ENCODE peak calls at places on chromosomes 4 and X, in six cellular contexts. N is astrocyte, D is cardiac fibroblast, B is breast epithelium, T is HT1080, P is NCI-H2029. M is an unnamed sample.

GRCh38 chrX:5876984-5877655 is 351.5 kb downstream of the NLGN4X start:
- DNase-seq in N (no peak), D (no peak), B (no peak), T (no peak), P (no peak), M (peak; percentile 41)

GRCh38 chr4:168183717-168184571 is 91.6 kb downstream of the ANXA10 start:
- DNase-seq in N (peak; percentile 28), D (peak; percentile 63), B (no peak), T (peak; percentile 63), P (peak; percentile 8), M (no peak)

GRCh38 chrX:18898517-18898916 is 85.4 kb downstream of the PHKA2 start:
- DNase-seq in N (no peak), D (no peak), B (no peak), T (no peak), P (no peak), M (no peak)

GRCh38 chrX:40773809-40774208 is 38.5 kb upstream of the MED14 start:
- DNase-seq in N (peak; percentile 51), D (peak; percentile 26), B (no peak), T (peak; percentile 65), P (no peak), M (no peak)

GRCh38 chr4:119679251-119679650 is 50.6 kb upstream of the PDE5A start:
- DNase-seq in N (peak; percentile 84), D (no peak), B (no peak), T (no peak), P (no peak), M (no peak)

GRCh38 chr4:103498161-103499070 is 221.4 kb downstream of the TACR3 start:
- DNase-seq in N (peak; percentile 73), D (peak; percentile 17), B (no peak), T (peak; percentile 79), P (no peak), M (no peak)

GRCh38 chrX:10158279-10158939 is 1.6 kb downstream of the CLCN4 start:
- DNase-seq in N (no peak), D (no peak), B (no peak), T (no peak), P (no peak), M (no peak)

GRCh38 chr4:138236035-138236434 is 6.1 kb downstream of the SLC7A11 start:
- DNase-seq in N (peak; percentile 47), D (no peak), B (no peak), T (no peak), P (no peak), M (no peak)

GRCh38 chr4:21090098-21090666 is 389.9 kb downstream of the PACRGL start:
- DNase-seq in N (no peak), D (no peak), B (no peak), T (no peak), P (no peak), M (no peak)

GRCh38 chr4:145180298-145181090 is at the start of gene OTUD4:
- DNase-seq in N (peak; percentile 93), D (peak; percentile 98), B (peak; percentile 91), T (peak; percentile 95), P (peak; percentile 86), M (peak; percentile 92)

GRCh38 chr4:38802561-38803355 is 1.8 kb downstream of the TLR1 start:
- DNase-seq in N (no peak), D (no peak), B (no peak), T (no peak), P (no peak), M (no peak)

GRCh38 chr4:119113033-119113655 is 22.5 kb upstream of the MYOZ2 start:
- DNase-seq in N (peak; percentile 94), D (peak; percentile 90), B (no peak), T (peak; percentile 95), P (no peak), M (no peak)

GRCh38 chrX:8738588-8739189 is 6.8 kb upstream of the ANOS1 start:
- DNase-seq in N (no peak), D (peak; percentile 59), B (no peak), T (peak; percentile 13), P (no peak), M (no peak)

GRCh38 chr4:16775411-16776154 is 122.9 kb downstream of the LDB2 start:
- DNase-seq in N (no peak), D (no peak), B (no peak), T (no peak), P (no peak), M (no peak)

GRCh38 chr4:54096563-54096962 is 3.4 kb upstream of the GSX2 start:
- DNase-seq in N (no peak), D (no peak), B (no peak), T (no peak), P (no peak), M (no peak)

GRCh38 chr4:134934036-134934806 is 732.6 kb upstream of the PABPC4L start:
- DNase-seq in N (no peak), D (no peak), B (no peak), T (no peak), P (no peak), M (no peak)

GRCh38 chr4:187839765-187840164 is 155.8 kb upstream of the ZFP42 start:
- DNase-seq in N (no peak), D (no peak), B (no peak), T (no peak), P (no peak), M (no peak)

GRCh38 chr4:133581971-133582619 is 433.0 kb downstream of the PCDH10 start:
- DNase-seq in N (peak; percentile 76), D (peak; percentile 51), B (no peak), T (no peak), P (no peak), M (no peak)

GRCh38 chr4:159103406-159104131 is 690 bp downstream of the RAPGEF2 start:
- DNase-seq in N (no peak), D (peak; percentile 42), B (no peak), T (peak; percentile 20), P (no peak), M (peak; percentile 30)

GRCh38 chr4:87633239-87633638 is 16.8 kb upstream of the DMP1 start:
- DNase-seq in N (peak; percentile 44), D (peak; percentile 73), B (no peak), T (peak; percentile 7), P (peak; percentile 25), M (no peak)

GRCh38 chr4:3348621-3349020 is 55.8 kb downstream of the RGS12 start:
- DNase-seq in N (no peak), D (no peak), B (no peak), T (no peak), P (no peak), M (no peak)

GRCh38 chrX:130746709-130747347 is 156.2 kb downstream of the ENOX2 start:
- DNase-seq in N (peak; percentile 35), D (peak; percentile 24), B (no peak), T (no peak), P (no peak), M (no peak)

GRCh38 chr4:8207314-8207713 is 8.2 kb downstream of the SH3TC1 start:
- DNase-seq in N (no peak), D (no peak), B (no peak), T (no peak), P (no peak), M (no peak)

GRCh38 chrX:68490644-68491043 is 8.2 kb upstream of the YIPF6 start:
- DNase-seq in N (no peak), D (peak; percentile 29), B (no peak), T (peak; percentile 11), P (peak; percentile 0), M (no peak)

GRCh38 chr4:11949355-11949754 is 520.7 kb upstream of the HS3ST1 start:
- DNase-seq in N (no peak), D (no peak), B (no peak), T (no peak), P (no peak), M (no peak)

GRCh38 chr4:2762048-2762447 is 5.9 kb upstream of the TNIP2 start:
- DNase-seq in N (no peak), D (no peak), B (no peak), T (no peak), P (no peak), M (no peak)

GRCh38 chrX:64187762-64188150 is 17.8 kb downstream of the AMER1 start:
- DNase-seq in N (no peak), D (no peak), B (no peak), T (no peak), P (no peak), M (no peak)

GRCh38 chr4:138055890-138056289 is 186.3 kb downstream of the SLC7A11 start:
- DNase-seq in N (peak; percentile 61), D (no peak), B (no peak), T (no peak), P (no peak), M (no peak)

GRCh38 chr4:77268108-77268507 is 111.1 kb downstream of the CCNG2 start:
- DNase-seq in N (no peak), D (no peak), B (no peak), T (no peak), P (peak; percentile 25), M (no peak)

GRCh38 chr4:150875367-150875766 is 139.7 kb downstream of the LRBA start:
- DNase-seq in N (no peak), D (no peak), B (no peak), T (no peak), P (no peak), M (no peak)

GRCh38 chr4:119678761-119679160 is 50.2 kb upstream of the PDE5A start:
- DNase-seq in N (peak; percentile 43), D (no peak), B (no peak), T (peak; percentile 18), P (no peak), M (no peak)

GRCh38 chr4:138935-139334 is 14.6 kb downstream of the ZNF718 start:
- DNase-seq in N (no peak), D (no peak), B (no peak), T (no peak), P (no peak), M (no peak)

GRCh38 chr4:181204109-181204508 is 1039.1 kb upstream of the TENM3 start:
- DNase-seq in N (no peak), D (no peak), B (no peak), T (no peak), P (no peak), M (no peak)

GRCh38 chr4:133000012-133000411 is 149.1 kb upstream of the PCDH10 start:
- DNase-seq in N (peak; percentile 75), D (peak; percentile 47), B (no peak), T (peak; percentile 27), P (no peak), M (no peak)

GRCh38 chr4:176333076-176333475 is 13.3 kb downstream of the SPCS3 start:
- DNase-seq in N (peak; percentile 63), D (no peak), B (no peak), T (no peak), P (no peak), M (no peak)

GRCh38 chr4:1819284-1819683 is 26.2 kb downstream of the FGFR3 start:
- DNase-seq in N (no peak), D (peak; percentile 19), B (no peak), T (no peak), P (no peak), M (no peak)

GRCh38 chr4:53119685-53120084 is 246.2 kb downstream of the SCFD2 start:
- DNase-seq in N (peak; percentile 78), D (peak; percentile 86), B (no peak), T (peak; percentile 28), P (no peak), M (no peak)

GRCh38 chrX:79117078-79117477 is 27.4 kb upstream of the GPR174 start:
- DNase-seq in N (no peak), D (no peak), B (no peak), T (peak; percentile 0), P (no peak), M (no peak)

GRCh38 chr4:187027231-187027760 is 303.6 kb upstream of the FAT1 start:
- DNase-seq in N (no peak), D (no peak), B (no peak), T (no peak), P (no peak), M (no peak)